ENCODE peak calls at places on chromosomes 4 and X, in six cellular contexts. Y, Q, J, O, T and G are unnamed samples.

GRCh38 chr4:83010111-83010521 is 507 bp downstream of the LIN54 start:
- DNase-seq in J (no peak), Q (no peak), T (peak), Y (peak), O (peak), G (peak)

GRCh38 chr4:160370046-160370445 is 1267.2 kb downstream of the RAPGEF2 start:
- DNase-seq in Q (no peak), O (no peak), Y (peak), T (no peak), J (no peak), G (peak)

GRCh38 chrX:11759461-11760311 is 1.6 kb downstream of the MSL3 start:
- DNase-seq in J (peak), Y (peak), T (peak), O (peak), Q (peak), G (peak)

GRCh38 chrX:82556588-82556987 is 951.5 kb upstream of the POU3F4 start:
- DNase-seq in Q (no peak), J (no peak), O (no peak), T (no peak), Y (no peak), G (peak)

GRCh38 chr4:6771229-6771671 is 11.3 kb upstream of the KIAA0232 start:
- DNase-seq in Q (no peak), T (peak), O (no peak), Y (no peak), J (no peak), G (no peak)

GRCh38 chr4:102562995-102563394 is 61.8 kb downstream of the NFKB1 start:
- DNase-seq in Q (no peak), J (no peak), O (no peak), Y (peak), T (no peak), G (no peak)

GRCh38 chr4:27129871-27130277 is 269.2 kb downstream of the STIM2 start:
- DNase-seq in T (no peak), Q (no peak), O (no peak), Y (peak), J (no peak), G (no peak)

GRCh38 chr4:148056879-148057278 is 325.0 kb downstream of the ARHGAP10 start:
- DNase-seq in T (peak), J (peak), O (no peak), Q (peak), Y (peak), G (peak)

GRCh38 chrX:46325312-46325877 is 219.8 kb downstream of the ZNF674 start:
- DNase-seq in Q (peak), Y (peak), T (peak), O (no peak), J (no peak), G (peak)

GRCh38 chr4:16757080-16757521 is 141.3 kb downstream of the LDB2 start:
- DNase-seq in O (no peak), Q (no peak), J (no peak), Y (peak), T (peak), G (peak)

GRCh38 chrX:41478397-41478911 is 31.3 kb downstream of the NYX start:
- DNase-seq in T (no peak), Y (no peak), O (no peak), Q (no peak), J (no peak), G (peak)

GRCh38 chr4:147714575-147715401 is 17.1 kb upstream of the ARHGAP10 start:
- DNase-seq in T (peak), J (no peak), O (no peak), Y (peak), Q (no peak), G (peak)

GRCh38 chr4:154707877-154708276 is 35.9 kb upstream of the LRAT start:
- DNase-seq in J (no peak), O (no peak), Y (no peak), T (no peak), Q (no peak), G (peak)

GRCh38 chr4:13711233-13711775 is 83.8 kb upstream of the BOD1L1 start:
- DNase-seq in Q (no peak), Y (no peak), J (no peak), O (no peak), T (no peak), G (no peak)

GRCh38 chrX:18674788-18675735 is 3.2 kb upstream of the RS1 start:
- DNase-seq in Q (peak), J (peak), Y (peak), O (peak), T (peak), G (peak)

GRCh38 chrX:20947411-20947912 is 426.8 kb upstream of the CNKSR2 start:
- DNase-seq in J (no peak), Q (no peak), Y (no peak), T (no peak), O (no peak), G (no peak)

GRCh38 chr4:70192895-70193294 is 2.6 kb upstream of the ODAM start:
- DNase-seq in Q (no peak), O (no peak), T (no peak), Y (no peak), J (no peak), G (no peak)

GRCh38 chr4:118280501-118281218 is 72.1 kb downstream of the PRSS12 start:
- DNase-seq in Y (peak), J (no peak), Q (peak), T (peak), O (peak), G (peak)

GRCh38 chrX:125293792-125294780 is 25.6 kb upstream of the TEX13C start:
- DNase-seq in J (no peak), Y (peak), T (no peak), O (no peak), Q (no peak), G (peak)

GRCh38 chr4:53309321-53310020 is 56.4 kb downstream of the SCFD2 start:
- DNase-seq in J (no peak), Y (no peak), T (no peak), O (no peak), Q (no peak), G (no peak)

GRCh38 chr4:175419120-175419774 is 392.8 kb downstream of the GPM6A start:
- DNase-seq in Y (peak), Q (no peak), J (no peak), T (peak), O (no peak), G (peak)